ENCODE peak calls at places on chromosomes 12 and 14, in ten cellular contexts. B, O, R, I, A, M, Z, J, Q and U are unnamed samples.

GRCh38 chr14:73833530-73834257 is 17.9 kb upstream of the PTGR2 start:
- DNase-seq in I (no peak), B (no peak), O (peak; percentile 44), R (no peak), Z (no peak), Q (no peak), J (no peak), A (no peak), M (no peak), U (no peak)

GRCh38 chr14:61533513-61534255 is 161.6 kb upstream of the HIF1A start:
- DNase-seq in J (no peak), A (no peak), M (no peak), B (no peak), O (no peak), Z (no peak), I (no peak), R (no peak), Q (no peak), U (no peak)

GRCh38 chr12:53292441-53292840 is 2.9 kb upstream of the PFDN5 start:
- DNase-seq in Q (no peak), B (no peak), R (no peak), I (no peak), M (no peak), O (no peak), J (no peak), A (no peak), Z (no peak), U (no peak)

GRCh38 chr12:113403435-113404415 is at the start of gene SDS:
- DNase-seq in O (peak; percentile 24), A (no peak), Q (no peak), Z (no peak), R (peak; percentile 73), B (no peak), M (peak; percentile 31), J (no peak), I (peak; percentile 42), U (peak; percentile 16)

GRCh38 chr12:100789146-100789545 is 5.4 kb upstream of the ANO4 start:
- DNase-seq in I (no peak), Q (no peak), R (no peak), J (no peak), A (no peak), Z (no peak), B (no peak), O (peak; percentile 67), M (no peak), U (no peak)

GRCh38 chr12:38465020-38465419 is 148.4 kb downstream of the ALG10B start:
- DNase-seq in O (no peak), Q (no peak), R (no peak), I (no peak), Z (no peak), A (no peak), M (no peak), B (no peak), J (no peak), U (no peak)

GRCh38 chr12:122403115-122403770 is 19.2 kb downstream of the CLIP1 start:
- DNase-seq in I (no peak), Z (no peak), B (no peak), A (no peak), R (no peak), O (no peak), Q (no peak), J (peak; percentile 13), M (no peak), U (no peak)

GRCh38 chr12:45762185-45763110 is 32.9 kb downstream of the ARID2 start:
- DNase-seq in O (peak; percentile 78), M (no peak), A (no peak), Z (no peak), B (no peak), J (no peak), R (no peak), I (peak; percentile 55), Q (no peak), U (peak; percentile 27)

GRCh38 chr12:75842119-75842518 is 189.5 kb downstream of the PHLDA1 start:
- DNase-seq in A (no peak), M (no peak), O (no peak), J (no peak), B (no peak), R (no peak), Q (no peak), I (no peak), Z (no peak), U (no peak)
- H3K27ac ChIP-seq in A (no peak overlapping the region), M (no peak overlapping the region), O (no peak overlapping the region), J (no peak overlapping the region), B (no peak overlapping the region), R (no peak overlapping the region), Q (no peak overlapping the region), I (no peak overlapping the region), Z (peak overlapping the region; percentile 92), U (no peak overlapping the region)

DNA sequence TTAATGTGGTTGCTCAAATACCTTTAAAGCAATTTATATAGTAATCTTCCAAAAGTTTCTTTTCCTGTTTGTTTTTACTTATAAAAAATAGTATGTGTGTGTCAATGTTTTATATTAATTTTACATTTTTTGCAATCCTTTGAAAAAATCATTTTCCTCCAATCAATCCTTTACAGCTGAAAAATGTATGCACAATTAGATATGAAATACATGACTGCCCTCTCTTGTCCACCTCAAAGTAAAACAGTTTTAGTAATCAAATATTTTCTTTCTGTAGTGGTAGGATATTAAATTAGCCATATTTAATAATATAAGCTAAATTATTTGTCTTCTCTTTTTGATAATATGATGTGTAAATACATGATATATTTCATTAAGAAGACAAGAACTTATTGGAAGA is 269.9 kb downstream of the ADAMTS20 start:
- DNase-seq in M (no peak), O (peak; percentile 65), I (no peak), Z (no peak), B (no peak), R (no peak), Q (no peak), A (no peak), J (no peak), U (no peak)
- TF ChIP-seq CTCF in M (no peak), O (peak; percentile 69), I (peak; percentile 3), Z (no peak), B (peak; percentile 40), R (peak; percentile 8), Q (peak; percentile 40), A (no peak), J (no peak), U (peak; percentile 49)

GRCh38 chr14:103898204-103898603 is 30.1 kb upstream of the TDRD9 start:
- DNase-seq in R (no peak), B (no peak), Q (no peak), J (no peak), O (no peak), A (no peak), I (no peak), Z (no peak), M (no peak), U (no peak)

GRCh38 chr14:103896578-103896977 is 31.7 kb upstream of the TDRD9 start:
- DNase-seq in M (no peak), B (no peak), A (no peak), Z (no peak), O (peak; percentile 6), J (no peak), I (no peak), R (no peak), Q (no peak), U (no peak)

GRCh38 chr14:103899316-103899715 is 28.9 kb upstream of the TDRD9 start:
- DNase-seq in J (no peak), R (no peak), Z (no peak), B (no peak), A (no peak), M (no peak), I (no peak), Q (no peak), O (no peak), U (no peak)

GRCh38 chr14:103898711-103899110 is 29.5 kb upstream of the TDRD9 start:
- DNase-seq in I (no peak), O (no peak), Z (no peak), A (no peak), M (no peak), R (no peak), Q (no peak), J (no peak), B (no peak), U (no peak)

DNA sequence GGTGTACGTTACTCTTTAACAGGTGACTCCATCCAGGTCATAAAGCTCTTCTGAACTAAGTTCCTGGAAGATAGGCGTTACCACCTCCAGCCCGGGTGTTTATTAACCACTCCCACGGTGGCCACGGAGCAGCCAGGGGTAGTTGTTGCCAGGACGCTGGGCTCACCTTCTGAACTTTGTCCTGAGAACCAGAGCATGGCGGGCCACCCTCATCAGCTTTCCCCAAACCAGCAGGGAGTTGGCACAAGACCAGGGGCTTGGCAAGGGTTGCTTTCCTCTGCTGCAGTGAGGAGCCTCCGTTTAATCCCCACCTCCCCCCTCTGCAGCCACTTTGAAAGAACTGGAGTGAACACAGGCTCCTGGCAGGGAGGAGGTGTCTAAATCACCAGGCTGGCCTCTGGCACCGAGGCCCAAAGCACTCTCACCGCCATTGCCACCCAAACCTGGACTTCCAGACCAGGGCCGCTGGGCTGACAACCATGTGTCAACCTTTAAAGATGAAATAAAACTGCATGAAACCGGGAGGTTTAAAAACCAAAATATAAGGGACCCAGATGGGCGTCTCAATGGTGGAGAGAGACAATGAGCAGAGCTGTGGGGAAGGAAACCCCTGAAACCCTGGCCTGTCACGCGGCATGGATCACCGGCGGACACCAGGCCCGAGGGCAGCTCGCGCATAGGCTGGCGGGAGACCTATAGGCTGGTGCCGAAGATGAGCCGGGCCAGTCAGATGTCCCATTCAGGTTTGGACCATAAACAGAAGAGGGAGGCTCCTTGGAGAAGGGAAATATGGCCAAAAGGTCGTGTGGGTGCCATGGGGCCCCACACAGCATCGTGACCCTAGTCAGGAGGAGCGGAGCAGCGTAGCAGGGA is 30.9 kb upstream of the TDRD9 start:
- DNase-seq in O (no peak), Z (no peak), A (no peak), J (no peak), R (no peak), M (peak; percentile 93), I (no peak), Q (no peak), B (no peak), U (no peak)
- H3K27ac ChIP-seq in O (no peak overlapping the region), Z (no peak overlapping the region), A (no peak overlapping the region), J (no peak overlapping the region), R (no peak overlapping the region), M (peak overlapping the region; percentile 72), I (no peak overlapping the region), Q (no peak overlapping the region), B (no peak overlapping the region), U (no peak overlapping the region)

GRCh38 chr12:10722502-10722904 is 620 bp downstream of the YBX3 start:
- DNase-seq in B (peak; percentile 69), O (peak; percentile 65), A (peak; percentile 25), J (no peak), R (peak; percentile 80), Q (peak; percentile 59), M (peak; percentile 43), Z (no peak), I (peak; percentile 43), U (peak; percentile 18)

GRCh38 chr12:10719482-10719881 is 3.6 kb downstream of the YBX3 start:
- DNase-seq in A (no peak), Z (no peak), O (no peak), B (peak; percentile 37), Q (no peak), J (no peak), I (no peak), R (no peak), M (no peak), U (no peak)

GRCh38 chr12:10722905-10723866 is at the start of gene YBX3:
- DNase-seq in I (peak; percentile 82), A (peak; percentile 5), M (peak; percentile 87), O (peak; percentile 75), R (peak; percentile 94), J (peak; percentile 95), Z (no peak), B (peak; percentile 90), Q (peak; percentile 87), U (peak; percentile 41)

GRCh38 chr12:10720974-10721565 is 2.1 kb downstream of the YBX3 start:
- DNase-seq in R (no peak), Z (no peak), B (no peak), J (no peak), O (no peak), M (no peak), I (peak; percentile 5), A (no peak), Q (no peak), U (no peak)

GRCh38 chr12:10721654-10722501 is 1.2 kb downstream of the YBX3 start:
- DNase-seq in J (peak; percentile 97), I (peak; percentile 69), R (peak; percentile 99), M (peak; percentile 81), O (peak; percentile 99), Q (peak; percentile 94), A (peak; percentile 32), Z (peak; percentile 59), B (peak; percentile 93), U (peak; percentile 95)
- TF ChIP-seq CTCF in J (no peak), I (no peak), R (no peak), M (no peak), O (no peak), Q (no peak), A (no peak), Z (no peak), B (no peak), U (no peak)